ENCODE peak calls at places on chromosome 20, in seven cellular contexts. G, B, X, F, Y, H and T are unnamed samples.

GRCh38 chr20:19786311-19786710 is 28.3 kb downstream of the RIN2 start:
- DNase-seq in G (peak; percentile 72), B (peak; percentile 91), X (peak; percentile 67), F (peak; percentile 77), Y (peak; percentile 75), H (no peak), T (peak; percentile 99)

GRCh38 chr20:51533291-51534172 is 9.0 kb downstream of the NFATC2 start:
- DNase-seq in G (no peak), B (peak; percentile 92), X (no peak), F (no peak), Y (no peak), H (peak; percentile 47), T (peak; percentile 80)

GRCh38 chr20:10498196-10498595 is 63.1 kb downstream of the SLX4IP start:
- DNase-seq in G (no peak), B (no peak), X (peak; percentile 44), F (no peak), Y (no peak), H (no peak), T (peak; percentile 65)

GRCh38 chr20:50380697-50381040 is 129.5 kb upstream of the PTPN1 start:
- DNase-seq in G (no peak), B (peak; percentile 55), X (no peak), F (peak; percentile 12), Y (no peak), H (peak; percentile 60), T (peak; percentile 32)

GRCh38 chr20:63337786-63338420 is 23.2 kb downstream of the CHRNA4 start:
- DNase-seq in G (no peak), B (no peak), X (no peak), F (no peak), Y (no peak), H (no peak), T (no peak)

GRCh38 chr20:32907886-32908285 is 49.2 kb downstream of the EFCAB8 start:
- DNase-seq in G (no peak), B (no peak), X (no peak), F (no peak), Y (no peak), H (no peak), T (no peak)

GRCh38 chr20:41058007-41058673 is 29.5 kb downstream of the TOP1 start:
- DNase-seq in G (no peak), B (peak; percentile 93), X (peak; percentile 24), F (no peak), Y (no peak), H (no peak), T (peak; percentile 97)

GRCh38 chr20:13533946-13534345 is 104.8 kb downstream of the TASP1 start:
- DNase-seq in G (no peak), B (peak; percentile 27), X (no peak), F (no peak), Y (no peak), H (no peak), T (peak; percentile 73)

GRCh38 chr20:1669304-1669703 is 11.7 kb upstream of the SIRPG start:
- DNase-seq in G (no peak), B (peak; percentile 70), X (no peak), F (no peak), Y (peak; percentile 31), H (no peak), T (peak; percentile 95)

GRCh38 chr20:42837456-42837855 is 352.2 kb downstream of the PTPRT start:
- DNase-seq in G (no peak), B (no peak), X (no peak), F (no peak), Y (no peak), H (no peak), T (no peak)

GRCh38 chr20:42378826-42379225 is 760.6 kb upstream of the CHD6 start:
- DNase-seq in G (no peak), B (no peak), X (no peak), F (no peak), Y (no peak), H (no peak), T (no peak)

GRCh38 chr20:33793011-33793931 is 17.9 kb upstream of the CHMP4B start:
- DNase-seq in G (peak; percentile 47), B (peak; percentile 22), X (peak; percentile 50), F (no peak), Y (peak; percentile 40), H (peak; percentile 37), T (peak; percentile 74)

GRCh38 chr20:2578430-2579192 is 42.2 kb downstream of the TMC2 start:
- DNase-seq in G (no peak), B (no peak), X (no peak), F (no peak), Y (no peak), H (no peak), T (no peak)